ENCODE peak calls at places on chromosome 1, in ten cellular contexts. Q, P, L, V, Z, N, I, A, K and W are unnamed samples.

GRCh38 chr1:91148641-91149069 is 126.8 kb upstream of the ZNF644 start:
- DNase-seq in V (no peak), I (no peak), K (no peak), A (peak; percentile 71), N (no peak), Z (no peak), Q (no peak), L (no peak), P (no peak), W (peak; percentile 24)

GRCh38 chr1:10724948-10725852 is 71.2 kb downstream of the CASZ1 start:
- DNase-seq in K (no peak), V (no peak), N (no peak), Z (peak; percentile 90), I (peak; percentile 87), A (peak; percentile 93), P (no peak), L (no peak), Q (peak; percentile 54), W (peak; percentile 60)

GRCh38 chr1:230427981-230428380 is 1.8 kb upstream of the PGBD5 start:
- DNase-seq in N (no peak), V (no peak), Z (no peak), K (no peak), Q (no peak), A (no peak), I (no peak), P (no peak), L (no peak), W (no peak)

GRCh38 chr1:207748737-207749528 is 2.9 kb upstream of the CD46 start:
- DNase-seq in K (no peak), I (no peak), Q (no peak), A (no peak), N (peak; percentile 55), Z (no peak), P (no peak), L (no peak), V (no peak), W (no peak)

GRCh38 chr1:56045477-56045876 is 533.9 kb downstream of the PLPP3 start:
- DNase-seq in Q (no peak), P (no peak), N (no peak), A (peak; percentile 31), Z (no peak), V (no peak), I (no peak), K (no peak), L (no peak), W (no peak)

GRCh38 chr1:212162635-212163034 is 122.6 kb upstream of the PPP2R5A start:
- DNase-seq in N (no peak), V (no peak), A (peak; percentile 69), Q (peak; percentile 11), Z (peak; percentile 65), I (peak; percentile 40), P (no peak), L (no peak), K (peak; percentile 35), W (peak; percentile 22)

GRCh38 chr1:37807555-37808368 is at the start of the genes C1orf122 and YRDC:
- DNase-seq in Z (peak; percentile 97), P (peak; percentile 93), V (peak; percentile 93), L (peak; percentile 92), A (peak; percentile 94), Q (peak; percentile 91), N (peak; percentile 95), I (peak; percentile 94), K (peak; percentile 90), W (peak; percentile 95)

GRCh38 chr1:214146523-214146922 is 134.4 kb upstream of the SMYD2 start:
- DNase-seq in N (no peak), Q (no peak), Z (no peak), P (no peak), A (no peak), L (no peak), V (no peak), I (peak; percentile 30), K (no peak), W (no peak)

GRCh38 chr1:89841507-89841906 is 20.7 kb downstream of the LRRC8D start:
- DNase-seq in A (no peak), K (no peak), V (no peak), Q (no peak), I (peak; percentile 17), N (no peak), P (no peak), L (no peak), Z (no peak), W (no peak)

GRCh38 chr1:89844236-89844807 is 23.5 kb downstream of the LRRC8D start:
- DNase-seq in N (no peak), I (no peak), K (no peak), A (no peak), V (no peak), Q (no peak), L (no peak), P (no peak), Z (no peak), W (no peak)

GRCh38 chr1:89842547-89843278 is 21.9 kb downstream of the LRRC8D start:
- DNase-seq in K (no peak), Z (no peak), Q (no peak), V (no peak), A (no peak), I (no peak), L (no peak), N (peak; percentile 30), P (no peak), W (no peak)

GRCh38 chr1:89844860-89845259 is 24.0 kb downstream of the LRRC8D start:
- DNase-seq in L (no peak), Z (no peak), V (no peak), K (no peak), N (no peak), P (no peak), Q (no peak), A (no peak), I (no peak), W (no peak)

DNA sequence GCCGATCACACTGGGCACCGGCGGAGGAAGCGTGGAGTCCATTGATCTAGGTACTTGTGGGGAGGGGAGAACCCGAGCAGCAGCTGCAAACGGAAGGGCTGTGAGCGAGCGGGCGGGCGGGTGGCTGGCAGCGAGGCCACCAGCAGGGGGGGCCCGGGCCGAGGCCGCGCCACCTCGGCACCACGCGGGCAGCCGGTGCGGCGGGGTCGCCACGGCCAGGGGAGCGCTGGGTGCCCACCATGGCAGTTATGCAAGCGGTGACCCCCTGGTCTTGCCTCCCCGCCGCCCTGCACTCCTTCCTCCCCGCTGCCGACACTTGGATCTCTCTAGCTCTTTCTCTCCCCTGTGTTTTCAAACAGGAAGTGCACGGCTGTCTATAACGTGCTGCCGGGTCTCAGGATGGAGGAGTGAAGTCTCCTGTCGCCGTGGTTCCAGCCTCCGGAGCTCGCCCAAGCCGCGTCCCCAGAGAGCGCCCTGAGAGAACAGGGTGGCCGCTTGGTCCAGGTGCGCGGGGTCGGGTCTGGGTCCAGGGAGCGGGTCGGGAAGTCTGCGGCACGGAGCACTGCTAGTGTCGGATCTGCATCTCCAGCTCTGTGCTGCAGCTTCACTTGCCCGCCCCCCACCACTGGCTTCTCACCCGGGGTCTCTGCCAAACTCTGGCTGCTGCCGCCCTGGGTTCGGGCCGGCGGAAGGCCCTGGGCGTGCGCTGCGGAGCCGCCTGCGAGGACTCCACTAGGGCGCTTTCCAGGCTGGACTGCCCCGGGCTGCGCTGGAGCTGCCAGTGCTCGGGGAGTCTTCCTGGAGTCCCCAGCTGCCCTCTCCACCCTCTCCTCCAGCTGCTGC is 22.7 kb downstream of the LRRC8D start:
- DNase-seq in V (peak; percentile 50), P (peak; percentile 79), Z (peak; percentile 84), Q (peak; percentile 58), K (peak; percentile 35), I (peak; percentile 76), L (peak; percentile 72), A (peak; percentile 64), N (peak; percentile 89), W (peak; percentile 83)
- TF ChIP-seq CTCF in V (peak; percentile 65), P (peak; percentile 69), Z (peak; percentile 78), Q (peak; percentile 76), K (peak; percentile 82), I (peak; percentile 73), L (peak; percentile 49), A (peak; percentile 84), N (peak; percentile 29), W (peak; percentile 79)

GRCh38 chr1:48597663-48598062 is 125.7 kb upstream of the SPATA6 start:
- DNase-seq in K (no peak), Q (no peak), N (no peak), L (no peak), P (no peak), Z (no peak), V (no peak), A (no peak), I (no peak), W (no peak)

GRCh38 chr1:48603222-48603621 is 131.2 kb upstream of the SPATA6 start:
- DNase-seq in L (no peak), V (no peak), Q (no peak), A (no peak), N (peak; percentile 33), P (no peak), I (no peak), K (no peak), Z (no peak), W (no peak)

GRCh38 chr1:48600182-48600581 is 128.2 kb upstream of the SPATA6 start:
- DNase-seq in Q (no peak), P (no peak), N (no peak), K (no peak), A (no peak), L (no peak), Z (no peak), V (no peak), I (no peak), W (no peak)

GRCh38 chr1:48602349-48602748 is 130.3 kb upstream of the SPATA6 start:
- DNase-seq in Q (no peak), Z (no peak), K (no peak), N (no peak), V (no peak), I (no peak), A (no peak), L (no peak), P (no peak), W (peak; percentile 53)
- H3K4me3 ChIP-seq in Q (no peak overlapping the region), Z (no peak overlapping the region), K (no peak overlapping the region), N (no peak overlapping the region), V (no peak overlapping the region), I (no peak overlapping the region), A (no peak overlapping the region), L (no peak overlapping the region), P (no peak overlapping the region), W (no peak overlapping the region)

GRCh38 chr1:153922838-153923652 is at the start of gene GATAD2B:
- DNase-seq in L (peak; percentile 98), V (peak; percentile 100), I (peak; percentile 100), A (peak; percentile 100), P (peak; percentile 96), Q (peak; percentile 100), K (peak; percentile 99), N (peak; percentile 100), Z (peak; percentile 100), W (peak; percentile 100)
- TF ChIP-seq POLR2A in L (peak; percentile 64), V (peak; percentile 49), I (peak; percentile 49), A (peak; percentile 67), P (no peak), Q (peak; percentile 59), K (no peak), N (peak; percentile 28), Z (no peak), W (no peak)

DNA sequence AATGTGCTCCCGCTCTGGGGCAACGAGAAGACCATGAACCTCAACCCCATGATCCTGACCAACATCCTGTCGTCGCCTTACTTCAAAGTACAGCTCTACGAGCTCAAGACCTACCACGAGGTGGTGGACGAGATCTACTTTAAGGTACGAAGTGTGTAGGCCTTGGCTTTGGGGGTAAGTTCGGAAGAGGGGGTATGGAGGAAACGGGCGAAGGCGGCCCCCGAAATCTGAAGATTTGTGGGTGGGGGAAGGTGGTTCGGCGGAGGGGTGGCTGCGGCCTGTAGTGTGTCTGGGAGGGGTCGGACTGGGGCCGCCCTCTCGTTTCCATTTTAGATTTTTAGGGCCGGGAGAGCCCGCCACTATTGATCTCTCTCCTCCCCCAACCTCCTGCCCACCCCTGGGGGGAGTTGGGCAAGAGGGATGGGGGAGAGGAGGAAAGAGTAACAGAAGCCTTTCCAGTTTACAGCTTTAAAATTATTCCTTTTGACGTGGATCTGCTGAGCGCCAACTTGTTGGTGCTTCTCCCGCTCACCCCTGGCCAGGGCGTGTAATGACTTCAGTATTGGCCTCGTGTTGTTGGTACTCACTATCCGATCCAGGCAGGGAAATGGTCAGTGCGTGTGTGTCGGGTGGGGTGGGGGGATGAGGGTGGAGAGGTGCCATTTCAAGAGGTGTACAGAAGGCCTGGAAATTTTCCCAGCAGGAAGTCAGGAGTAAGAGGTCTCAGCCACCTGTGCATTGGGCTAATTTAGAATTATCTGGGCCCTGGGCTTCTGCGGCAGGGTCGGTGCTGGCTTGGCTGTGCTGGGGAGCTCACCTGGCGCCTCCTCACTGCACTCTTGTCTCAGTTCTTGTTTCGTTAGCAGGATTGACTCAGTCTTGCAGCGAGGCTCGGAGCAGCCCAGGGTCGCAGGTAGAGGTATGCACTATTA is 880 bp downstream of the PRPF38B start:
- DNase-seq in P (peak; percentile 67), A (peak; percentile 52), L (peak; percentile 27), Q (peak; percentile 42), Z (peak; percentile 54), I (peak; percentile 60), K (peak; percentile 54), V (no peak), N (peak; percentile 82), W (peak; percentile 40)
- TF ChIP-seq CTCF in P (no peak), A (peak; percentile 10), L (peak; percentile 11), Q (no peak), Z (peak; percentile 4), I (peak; percentile 39), K (no peak), V (no peak), N (no peak), W (peak; percentile 22)